ENCODE peak calls at places on chromosomes 6 and 20, in nine cellular contexts. I, N, O, C, H, W, D, R and M are unnamed samples.

GRCh38 chr6:133083248-133083967 is 157.7 kb upstream of the EYA4 start:
- DNase-seq in I (no peak), N (no peak), O (no peak), C (no peak), H (no peak), W (no peak), D (no peak), R (no peak), M (no peak)

GRCh38 chr6:105821027-105821426 is 265.1 kb upstream of the PRDM1 start:
- DNase-seq in I (no peak), N (no peak), O (no peak), C (no peak), H (no peak), W (no peak), D (no peak), R (no peak), M (no peak)

GRCh38 chr6:143535189-143535614 is 23.7 kb upstream of the FUCA2 start:
- DNase-seq in I (no peak), N (no peak), O (no peak), C (no peak), H (no peak), W (no peak), D (no peak), R (no peak), M (no peak)

GRCh38 chr20:21516861-21517565 is 3.1 kb upstream of the NKX2-2 start:
- DNase-seq in I (no peak), N (no peak), O (no peak), C (no peak), H (peak; percentile 55), W (no peak), D (no peak), R (no peak), M (no peak)

GRCh38 chr6:148295261-148295887 is 47.3 kb upstream of the SASH1 start:
- DNase-seq in I (no peak), N (no peak), O (no peak), C (no peak), H (no peak), W (no peak), D (no peak), R (peak; percentile 24), M (no peak)

GRCh38 chr6:35664945-35665344 is 23.8 kb downstream of the FKBP5 start:
- DNase-seq in I (no peak), N (no peak), O (no peak), C (no peak), H (no peak), W (no peak), D (no peak), R (no peak), M (no peak)

GRCh38 chr6:11218827-11219826 is 13.3 kb downstream of the NEDD9 start:
- DNase-seq in I (no peak), N (peak; percentile 81), O (no peak), C (no peak), H (no peak), W (no peak), D (no peak), R (peak; percentile 31), M (no peak)

GRCh38 chr20:51280047-51280446 is 257.1 kb upstream of the KCNG1 start:
- DNase-seq in I (no peak), N (no peak), O (no peak), C (no peak), H (no peak), W (no peak), D (no peak), R (no peak), M (no peak)